ENCODE peak calls at places on chromosomes 7 and 10, in five cellular contexts. One of them, this sample, is unnamed.

GRCh38 chr7:767941-768729 is 41.1 kb upstream of the PRKAR1B start:
- DNase-seq in MCF 10A: peak
- DNase-seq in fibroblast of mammary gland: peak
- DNase-seq in heart right ventricle: no peak
- DNase-seq in dorsolateral prefrontal cortex: peak
- DNase-seq in this sample: no peak

GRCh38 chr7:91191771-91192170 is 72.5 kb upstream of the FZD1 start:
- DNase-seq in dorsolateral prefrontal cortex: no peak
- DNase-seq in heart right ventricle: no peak
- DNase-seq in MCF 10A: no peak
- DNase-seq in fibroblast of mammary gland: peak
- DNase-seq in this sample: no peak

GRCh38 chr7:132709971-132710567 is 133.8 kb upstream of the PLXNA4 start:
- DNase-seq in dorsolateral prefrontal cortex: no peak
- DNase-seq in MCF 10A: peak
- DNase-seq in fibroblast of mammary gland: peak
- DNase-seq in heart right ventricle: no peak
- DNase-seq in this sample: no peak

GRCh38 chr7:32117837-32118236 is 47.6 kb upstream of the PDE1C start:
- DNase-seq in fibroblast of mammary gland: no peak
- DNase-seq in MCF 10A: no peak
- DNase-seq in heart right ventricle: no peak
- DNase-seq in dorsolateral prefrontal cortex: no peak
- DNase-seq in this sample: no peak

GRCh38 chr10:125982256-125982948 is 86.0 kb downstream of the FANK1 start:
- DNase-seq in dorsolateral prefrontal cortex: peak
- DNase-seq in fibroblast of mammary gland: peak
- DNase-seq in MCF 10A: peak
- DNase-seq in heart right ventricle: no peak
- DNase-seq in this sample: no peak

GRCh38 chr10:70508912-70509366 is 30.4 kb downstream of the PALD1 start:
- DNase-seq in MCF 10A: no peak
- DNase-seq in fibroblast of mammary gland: no peak
- DNase-seq in heart right ventricle: peak
- DNase-seq in dorsolateral prefrontal cortex: no peak
- DNase-seq in this sample: no peak

GRCh38 chr10:110698782-110699201 is 54.7 kb downstream of the RBM20 start:
- DNase-seq in fibroblast of mammary gland: no peak
- DNase-seq in heart right ventricle: peak
- DNase-seq in dorsolateral prefrontal cortex: no peak
- DNase-seq in MCF 10A: no peak
- DNase-seq in this sample: no peak

GRCh38 chr7:76377186-76377918 is 18.6 kb upstream of the YWHAG start:
- DNase-seq in heart right ventricle: no peak
- DNase-seq in fibroblast of mammary gland: no peak
- DNase-seq in MCF 10A: no peak
- DNase-seq in dorsolateral prefrontal cortex: no peak
- DNase-seq in this sample: no peak

GRCh38 chr7:112362053-112362650 is 88.1 kb upstream of the IFRD1 start:
- DNase-seq in MCF 10A: no peak
- DNase-seq in dorsolateral prefrontal cortex: no peak
- DNase-seq in heart right ventricle: no peak
- DNase-seq in fibroblast of mammary gland: no peak
- DNase-seq in this sample: no peak

GRCh38 chr10:124648738-124649137 is 95.4 kb downstream of the FAM53B start:
- DNase-seq in heart right ventricle: peak
- DNase-seq in fibroblast of mammary gland: peak
- DNase-seq in MCF 10A: peak
- DNase-seq in dorsolateral prefrontal cortex: peak
- DNase-seq in this sample: peak

GRCh38 chr7:45239486-45239885 is 81.9 kb downstream of the RAMP3 start:
- DNase-seq in MCF 10A: peak
- DNase-seq in dorsolateral prefrontal cortex: no peak
- DNase-seq in fibroblast of mammary gland: peak
- DNase-seq in heart right ventricle: no peak
- DNase-seq in this sample: no peak

GRCh38 chr10:26430641-26431163 is 7.4 kb upstream of the APBB1IP start:
- DNase-seq in heart right ventricle: no peak
- DNase-seq in dorsolateral prefrontal cortex: no peak
- DNase-seq in fibroblast of mammary gland: no peak
- DNase-seq in MCF 10A: no peak
- DNase-seq in this sample: no peak

GRCh38 chr10:110600487-110601101 is 33.1 kb downstream of the SMC3 start:
- DNase-seq in heart right ventricle: no peak
- DNase-seq in fibroblast of mammary gland: peak
- DNase-seq in MCF 10A: peak
- DNase-seq in dorsolateral prefrontal cortex: no peak
- DNase-seq in this sample: no peak

GRCh38 chr7:115267503-115267902 is 345.6 kb downstream of the MDFIC start:
- DNase-seq in MCF 10A: no peak
- DNase-seq in fibroblast of mammary gland: no peak
- DNase-seq in dorsolateral prefrontal cortex: no peak
- DNase-seq in heart right ventricle: no peak
- DNase-seq in this sample: no peak

GRCh38 chr10:79147306-79147705 is 78.5 kb downstream of the ZMIZ1 start:
- DNase-seq in MCF 10A: no peak
- DNase-seq in dorsolateral prefrontal cortex: no peak
- DNase-seq in fibroblast of mammary gland: no peak
- DNase-seq in heart right ventricle: no peak
- DNase-seq in this sample: no peak

GRCh38 chr10:131824371-131825149 is 76.2 kb upstream of the PPP2R2D start:
- DNase-seq in dorsolateral prefrontal cortex: peak
- DNase-seq in fibroblast of mammary gland: no peak
- DNase-seq in MCF 10A: no peak
- DNase-seq in heart right ventricle: no peak
- DNase-seq in this sample: no peak

GRCh38 chr10:111525696-111526095 is 448.9 kb downstream of the ADRA2A start:
- DNase-seq in fibroblast of mammary gland: no peak
- DNase-seq in heart right ventricle: no peak
- DNase-seq in MCF 10A: no peak
- DNase-seq in dorsolateral prefrontal cortex: no peak
- DNase-seq in this sample: no peak

GRCh38 chr7:6026917-6027316 is 4.3 kb upstream of the ANKRD61 start:
- DNase-seq in MCF 10A: no peak
- DNase-seq in fibroblast of mammary gland: no peak
- DNase-seq in dorsolateral prefrontal cortex: no peak
- DNase-seq in heart right ventricle: no peak
- DNase-seq in this sample: no peak

GRCh38 chr7:6028563-6028962 is 2.6 kb upstream of the ANKRD61 start:
- DNase-seq in fibroblast of mammary gland: no peak
- DNase-seq in MCF 10A: no peak
- DNase-seq in dorsolateral prefrontal cortex: no peak
- DNase-seq in heart right ventricle: no peak
- DNase-seq in this sample: no peak

GRCh38 chr7:6023974-6024435 is 7.2 kb upstream of the ANKRD61 start:
- DNase-seq in fibroblast of mammary gland: no peak
- DNase-seq in MCF 10A: no peak
- DNase-seq in dorsolateral prefrontal cortex: no peak
- DNase-seq in heart right ventricle: no peak
- DNase-seq in this sample: no peak

GRCh38 chr7:6027806-6028365 is 3.3 kb upstream of the ANKRD61 start:
- DNase-seq in MCF 10A: no peak
- DNase-seq in heart right ventricle: no peak
- DNase-seq in dorsolateral prefrontal cortex: no peak
- DNase-seq in fibroblast of mammary gland: no peak
- DNase-seq in this sample: no peak

DNA sequence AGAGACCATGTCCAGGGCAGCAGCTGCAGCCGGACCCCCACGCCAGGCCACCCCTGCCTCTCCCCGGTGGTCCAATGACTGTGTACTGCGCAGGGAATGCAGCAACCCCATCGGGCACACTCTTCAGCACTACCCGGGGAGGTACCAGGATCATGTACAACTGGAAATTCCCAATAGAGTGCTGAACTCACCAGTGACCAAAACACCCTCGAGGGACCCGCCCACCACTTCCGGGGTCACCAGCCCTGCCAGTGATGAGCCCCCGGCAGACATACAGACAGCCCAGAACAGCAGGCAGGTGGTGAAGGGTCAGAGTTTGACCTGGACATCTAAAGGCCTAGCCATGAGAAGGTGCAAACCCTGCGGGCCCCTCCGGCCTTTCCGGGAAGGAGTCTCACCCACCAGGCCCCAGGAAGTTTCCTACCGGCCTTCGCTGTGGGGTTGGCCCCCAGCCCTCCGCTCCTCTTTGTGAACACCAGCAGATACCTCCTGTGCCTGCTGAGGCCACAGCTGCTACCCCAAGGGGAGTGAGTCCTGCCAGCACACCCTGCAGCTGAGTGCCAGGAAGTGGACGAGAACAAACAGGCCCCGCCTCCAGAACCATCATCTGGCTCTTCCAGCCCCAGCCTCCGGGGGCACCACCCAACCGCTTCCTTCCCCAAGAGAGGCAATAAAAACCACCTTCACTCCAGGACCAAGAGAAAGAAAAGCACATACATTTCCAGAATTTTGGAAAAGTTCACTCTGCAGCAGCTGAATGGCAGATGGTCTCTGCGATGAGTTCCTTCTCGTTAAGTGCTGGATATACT is 5.0 kb upstream of the ANKRD61 start:
- DNase-seq in fibroblast of mammary gland: peak
- DNase-seq in MCF 10A: peak
- DNase-seq in dorsolateral prefrontal cortex: peak
- DNase-seq in heart right ventricle: peak
- DNase-seq in this sample: no peak
- TF ChIP-seq CTCF in fibroblast of mammary gland: peak
- TF ChIP-seq CTCF in MCF 10A: peak
- TF ChIP-seq CTCF in dorsolateral prefrontal cortex: no peak
- TF ChIP-seq CTCF in heart right ventricle: no peak
- TF ChIP-seq CTCF in this sample: no peak

GRCh38 chr10:103069453-103070331 is 123.4 kb downstream of the NT5C2 start:
- DNase-seq in MCF 10A: peak
- DNase-seq in heart right ventricle: peak
- DNase-seq in fibroblast of mammary gland: peak
- DNase-seq in dorsolateral prefrontal cortex: peak
- DNase-seq in this sample: peak
- TF ChIP-seq CTCF in MCF 10A: peak
- TF ChIP-seq CTCF in heart right ventricle: peak
- TF ChIP-seq CTCF in fibroblast of mammary gland: peak
- TF ChIP-seq CTCF in dorsolateral prefrontal cortex: peak
- TF ChIP-seq CTCF in this sample: peak

DNA sequence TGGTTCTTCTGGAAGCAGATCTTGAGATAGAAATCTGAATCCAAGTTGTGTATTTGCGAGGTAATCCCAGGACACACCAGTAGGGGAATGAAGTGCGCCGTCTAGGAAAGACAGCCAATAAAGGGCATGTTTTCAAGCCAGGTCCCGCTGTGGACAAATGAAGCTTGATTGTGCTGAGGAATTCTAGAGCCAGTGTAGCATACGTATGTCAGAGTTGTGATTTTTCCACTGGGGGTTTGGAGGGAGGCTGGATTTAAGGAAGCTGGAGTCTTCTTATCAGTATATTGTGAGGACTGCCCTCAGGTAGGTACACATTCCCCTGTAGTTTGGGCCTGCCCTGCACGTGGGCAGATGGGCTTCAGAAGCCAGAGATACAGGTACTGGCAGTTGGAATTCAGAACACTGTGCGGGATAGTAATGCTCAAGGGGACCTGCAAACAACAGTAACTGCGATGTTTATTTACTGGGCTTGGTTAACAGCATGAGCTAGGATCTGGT is 50.9 kb downstream of the GALNT11 start:
- DNase-seq in MCF 10A: peak
- DNase-seq in fibroblast of mammary gland: peak
- DNase-seq in heart right ventricle: no peak
- DNase-seq in dorsolateral prefrontal cortex: no peak
- DNase-seq in this sample: no peak
- TF ChIP-seq CTCF in MCF 10A: peak
- TF ChIP-seq CTCF in fibroblast of mammary gland: peak
- TF ChIP-seq CTCF in heart right ventricle: peak
- TF ChIP-seq CTCF in dorsolateral prefrontal cortex: peak
- TF ChIP-seq CTCF in this sample: peak

DNA sequence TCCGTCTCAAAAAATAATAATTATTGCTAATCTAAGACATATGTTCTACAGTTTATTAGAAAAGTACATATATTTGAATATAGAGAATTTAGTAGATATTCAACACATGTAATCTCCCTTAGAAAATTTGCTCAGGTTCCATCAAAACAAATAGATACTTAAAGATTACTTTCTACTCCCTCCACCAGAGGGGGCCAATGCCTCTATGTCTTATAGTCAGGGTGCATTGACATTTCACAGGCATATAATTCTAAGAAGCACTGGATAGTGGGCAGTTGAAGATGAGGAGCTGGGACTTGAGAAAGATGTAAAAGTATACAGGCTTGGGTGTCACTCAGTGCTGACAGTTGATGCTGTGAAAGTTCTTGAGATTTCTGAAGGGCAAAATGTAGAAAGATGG is 301.6 kb upstream of the HPS1 start:
- DNase-seq in fibroblast of mammary gland: peak
- DNase-seq in dorsolateral prefrontal cortex: no peak
- DNase-seq in MCF 10A: peak
- DNase-seq in heart right ventricle: no peak
- DNase-seq in this sample: no peak
- TF ChIP-seq CTCF in fibroblast of mammary gland: peak
- TF ChIP-seq CTCF in dorsolateral prefrontal cortex: no peak
- TF ChIP-seq CTCF in MCF 10A: peak
- TF ChIP-seq CTCF in heart right ventricle: no peak
- TF ChIP-seq CTCF in this sample: no peak

DNA sequence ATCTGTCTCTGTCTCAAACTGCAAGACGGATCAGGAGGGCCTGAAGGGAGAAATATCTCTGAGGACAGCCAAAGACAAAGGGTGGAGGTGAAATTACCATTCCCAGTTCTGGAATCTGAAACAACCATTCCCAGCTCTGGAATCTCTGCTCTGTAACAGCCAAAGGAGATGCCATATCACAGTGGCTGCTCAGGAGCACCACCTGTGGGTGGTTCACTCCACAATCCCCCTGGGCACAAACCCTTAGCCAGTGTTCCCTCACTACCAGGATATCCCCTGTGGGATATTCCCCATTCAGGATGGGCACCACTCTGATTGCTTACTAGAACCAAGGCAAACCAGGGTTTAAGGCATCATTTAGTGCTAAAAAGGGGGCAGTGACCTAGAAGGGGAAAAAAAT is 199.0 kb downstream of the HTR7 start:
- DNase-seq in heart right ventricle: no peak
- DNase-seq in MCF 10A: no peak
- DNase-seq in dorsolateral prefrontal cortex: no peak
- DNase-seq in fibroblast of mammary gland: no peak
- DNase-seq in this sample: no peak
- TF ChIP-seq CTCF in heart right ventricle: no peak
- TF ChIP-seq CTCF in MCF 10A: no peak
- TF ChIP-seq CTCF in dorsolateral prefrontal cortex: no peak
- TF ChIP-seq CTCF in fibroblast of mammary gland: peak
- TF ChIP-seq CTCF in this sample: no peak

GRCh38 chr7:28364082-28364481 is 48.2 kb upstream of the CREB5 start:
- DNase-seq in dorsolateral prefrontal cortex: no peak
- DNase-seq in MCF 10A: no peak
- DNase-seq in heart right ventricle: no peak
- DNase-seq in fibroblast of mammary gland: peak
- DNase-seq in this sample: no peak
- TF ChIP-seq CTCF in dorsolateral prefrontal cortex: no peak
- TF ChIP-seq CTCF in MCF 10A: peak
- TF ChIP-seq CTCF in heart right ventricle: no peak
- TF ChIP-seq CTCF in fibroblast of mammary gland: peak
- TF ChIP-seq CTCF in this sample: peak

GRCh38 chr10:123380491-123381085 is 226.4 kb downstream of the BUB3 start:
- DNase-seq in MCF 10A: peak
- DNase-seq in fibroblast of mammary gland: peak
- DNase-seq in heart right ventricle: no peak
- DNase-seq in dorsolateral prefrontal cortex: no peak
- DNase-seq in this sample: no peak
- TF ChIP-seq CTCF in MCF 10A: peak
- TF ChIP-seq CTCF in fibroblast of mammary gland: peak
- TF ChIP-seq CTCF in heart right ventricle: no peak
- TF ChIP-seq CTCF in dorsolateral prefrontal cortex: peak
- TF ChIP-seq CTCF in this sample: no peak

This sample was measured in mesothelial cell of epicardium.